ENCODE peak calls at places on chromosomes 13 and 19, in nine cellular contexts. M is colonic mucosa, G is K562, Q is left lung, F is uterus, O is heart right ventricle, Z is stomach, D is OCI-LY7, C is upper lobe of right lung. T is an unnamed sample.

GRCh38 chr19:8423821-8424223 is 10.7 kb downstream of the MARCHF2 start:
- DNase-seq in M (peak), G (peak), Q (peak), F (peak), O (peak), Z (peak), D (no peak), C (peak), T (peak)

GRCh38 chr19:19055701-19056100 is 8.1 kb upstream of the SLC25A42 start:
- DNase-seq in M (no peak), G (no peak), Q (peak), F (no peak), O (no peak), Z (no peak), D (no peak), C (no peak), T (no peak)

GRCh38 chr13:60230593-60230992 is 66.9 kb upstream of the DIAPH3 start:
- DNase-seq in M (no peak), G (peak), Q (no peak), F (no peak), O (no peak), Z (no peak), D (no peak), C (no peak), T (no peak)

GRCh38 chr19:33903489-33903850 is 106.8 kb downstream of the KCTD15 start:
- DNase-seq in M (no peak), G (no peak), Q (no peak), F (no peak), O (no peak), Z (no peak), D (no peak), C (no peak), T (no peak)

GRCh38 chr13:102870677-102871415 is 25.0 kb downstream of the ERCC5 start:
- DNase-seq in M (peak), G (peak), Q (peak), F (peak), O (peak), Z (peak), D (peak), C (no peak), T (no peak)

GRCh38 chr13:24724714-24725113 is 39.3 kb upstream of the RNF17 start:
- DNase-seq in M (no peak), G (no peak), Q (no peak), F (no peak), O (no peak), Z (no peak), D (no peak), C (no peak), T (no peak)

GRCh38 chr19:46603752-46604241 is 2.7 kb downstream of the CALM3 start:
- DNase-seq in M (no peak), G (no peak), Q (no peak), F (no peak), O (no peak), Z (no peak), D (no peak), C (peak), T (peak)

GRCh38 chr19:14544977-14545715 is 15.8 kb downstream of the TECR start:
- DNase-seq in M (no peak), G (no peak), Q (peak), F (no peak), O (peak), Z (no peak), D (no peak), C (peak), T (no peak)

GRCh38 chr19:16038196-16038695 is 38.0 kb upstream of the TPM4 start:
- DNase-seq in M (no peak), G (no peak), Q (no peak), F (no peak), O (no peak), Z (no peak), D (no peak), C (no peak), T (no peak)

GRCh38 chr19:14149509-14149994 is 13.2 kb upstream of the ASF1B start:
- DNase-seq in M (peak), G (no peak), Q (peak), F (peak), O (peak), Z (peak), D (no peak), C (no peak), T (peak)

GRCh38 chr13:51292000-51292550 is 47.4 kb upstream of the SERPINE3 start:
- DNase-seq in M (no peak), G (no peak), Q (no peak), F (no peak), O (no peak), Z (no peak), D (no peak), C (no peak), T (no peak)

GRCh38 chr19:16516923-16517610 is 20.9 kb downstream of the C19orf44 start:
- DNase-seq in M (no peak), G (no peak), Q (no peak), F (no peak), O (no peak), Z (no peak), D (peak), C (no peak), T (no peak)

GRCh38 chr19:45637890-45638667 is 1.1 kb downstream of the EML2 start:
- DNase-seq in M (peak), G (no peak), Q (no peak), F (no peak), O (no peak), Z (peak), D (no peak), C (no peak), T (peak)

GRCh38 chr19:46355991-46356669 is 9.2 kb downstream of the PPP5C start:
- DNase-seq in M (no peak), G (no peak), Q (no peak), F (no peak), O (no peak), Z (no peak), D (no peak), C (no peak), T (no peak)

GRCh38 chr19:47310819-47311218 is 1.2 kb downstream of the C5AR1 start:
- DNase-seq in M (no peak), G (no peak), Q (peak), F (no peak), O (peak), Z (peak), D (no peak), C (peak), T (no peak)

GRCh38 chr13:27712421-27712820 is 79.9 kb upstream of the GSX1 start:
- DNase-seq in M (no peak), G (no peak), Q (no peak), F (no peak), O (peak), Z (peak), D (peak), C (no peak), T (peak)
- TF ChIP-seq CTCF in M (no peak), G (no peak), Q (no peak), F (no peak), O (peak), Z (peak), D (peak), C (peak), T (no peak)

DNA sequence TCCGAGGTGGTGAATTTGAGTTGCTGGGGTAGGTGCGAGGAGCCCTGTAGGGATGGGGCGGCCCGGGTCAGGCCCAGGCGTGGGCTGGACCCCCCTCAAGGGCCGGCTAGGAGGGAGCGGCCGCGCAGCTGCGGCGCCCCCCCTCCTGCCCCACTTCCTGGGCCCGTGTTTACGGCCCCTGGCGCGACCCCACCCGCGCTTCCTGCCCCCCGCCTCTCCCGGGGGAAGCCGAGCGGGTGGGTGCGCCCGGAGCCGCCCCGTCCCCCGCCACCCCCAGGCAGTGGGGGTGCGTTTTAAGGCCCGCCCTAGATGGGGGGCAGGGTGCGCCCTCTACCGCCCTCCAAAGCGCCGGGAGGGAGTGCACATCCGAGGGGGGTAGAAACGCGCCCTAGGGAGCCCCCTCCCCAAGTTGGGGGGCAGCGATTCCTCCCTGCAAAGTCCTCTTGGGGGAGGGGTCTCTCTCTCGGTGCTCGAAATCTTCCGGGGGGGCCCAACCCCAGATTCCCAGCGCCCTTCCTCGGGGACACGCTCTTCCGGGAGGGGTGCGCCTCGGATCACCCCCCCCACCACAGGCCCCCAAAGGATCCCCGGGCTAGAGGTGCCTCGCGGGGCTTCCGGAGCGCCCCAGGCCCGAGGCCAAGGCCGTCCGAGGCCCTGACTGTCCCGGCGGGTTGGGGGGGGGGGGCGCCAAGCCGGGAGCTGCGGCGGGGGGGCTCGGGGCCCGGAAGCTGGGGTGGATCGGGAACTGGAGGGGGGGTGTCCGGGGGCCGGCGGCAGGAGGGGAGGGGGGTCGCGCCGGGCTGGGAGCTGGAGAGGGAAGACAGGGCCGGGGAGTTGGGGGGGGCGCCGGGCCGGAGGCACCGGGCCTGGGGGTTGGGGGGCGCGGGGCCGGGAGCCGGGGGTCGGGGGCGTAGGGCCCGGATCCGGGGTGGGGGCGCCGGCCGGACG is 807 bp downstream of the TLE5 start:
- DNase-seq in M (peak), G (peak), Q (peak), F (peak), O (peak), Z (peak), D (peak), C (peak), T (peak)
- H3K4me3 ChIP-seq in M (peak), G (peak), Q (peak), F (peak), O (peak), Z (peak), D (peak), C (peak), T (peak)

DNA sequence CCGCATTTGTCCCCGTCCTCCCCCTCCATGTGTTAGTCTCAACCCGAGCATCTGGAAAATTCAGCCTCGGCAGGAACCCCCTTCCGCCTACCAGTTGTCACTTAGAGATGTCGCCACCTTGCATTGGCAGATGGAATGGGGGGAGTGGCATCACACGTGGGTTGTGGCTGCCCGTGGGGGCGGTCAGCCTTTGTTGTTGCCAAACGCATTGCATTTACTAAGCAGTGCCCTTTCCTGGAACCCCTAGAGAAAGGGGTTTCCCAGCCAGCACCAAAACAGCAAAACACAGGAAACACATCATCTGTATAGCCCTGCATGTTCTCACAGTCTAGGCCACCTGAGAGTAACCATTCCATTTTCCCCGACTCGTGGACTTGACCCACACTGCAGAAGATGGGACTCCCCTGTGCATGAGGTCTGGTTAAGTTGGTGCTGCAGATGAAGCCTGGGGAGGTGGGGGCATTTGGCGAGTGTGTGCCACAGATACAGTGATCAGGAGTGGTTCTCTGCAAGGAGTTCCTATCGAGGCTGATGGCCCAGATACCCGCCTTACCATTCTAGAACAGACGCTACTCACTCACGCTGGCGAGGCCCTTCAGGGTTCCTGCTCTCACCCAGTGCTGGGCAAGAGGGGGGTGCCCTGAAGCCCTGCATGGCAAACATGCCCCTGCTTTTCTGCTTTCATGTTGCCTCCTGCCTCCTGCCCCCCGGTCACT is 38.3 kb downstream of the TMED1 start:
- DNase-seq in M (no peak), G (no peak), Q (no peak), F (no peak), O (no peak), Z (no peak), D (no peak), C (no peak), T (no peak)
- TF ChIP-seq CTCF in M (no peak), G (no peak), Q (no peak), F (no peak), O (no peak), Z (no peak), D (no peak), C (no peak), T (no peak)

GRCh38 chr13:40189885-40190655 is 476.4 kb downstream of the FOXO1 start:
- DNase-seq in M (no peak), G (no peak), Q (no peak), F (peak), O (no peak), Z (no peak), D (no peak), C (no peak), T (no peak)
- H3K4me3 ChIP-seq in M (no peak), G (no peak), Q (no peak), F (no peak), O (no peak), Z (no peak), D (peak), C (no peak), T (no peak)

GRCh38 chr13:109897988-109898623 is 111.7 kb upstream of the IRS2 start:
- DNase-seq in M (no peak), G (no peak), Q (no peak), F (no peak), O (no peak), Z (no peak), D (no peak), C (no peak), T (no peak)
- TF ChIP-seq CTCF in M (no peak), G (no peak), Q (no peak), F (no peak), O (no peak), Z (no peak), D (no peak), C (no peak), T (no peak)

GRCh38 chr19:58356971-58357797 is 3.9 kb upstream of the A1BG start:
- DNase-seq in M (no peak), G (no peak), Q (peak), F (no peak), O (no peak), Z (no peak), D (no peak), C (no peak), T (no peak)
- H3K4me3 ChIP-seq in M (peak), G (no peak), Q (peak), F (peak), O (peak), Z (peak), D (no peak), C (peak), T (no peak)

T was measured in mucosa of descending colon.